ENCODE peak calls at places on chromosomes 2 and 18, in six cellular contexts. A, T, M, D, P and R are unnamed samples. For H3K4me1, the result is how much of the 10 kb centered on the place peaks cover.

GRCh38 chr18:72375628-72376027 is 168.5 kb downstream of the CBLN2 start:
- DNase-seq in A (no peak), T (no peak), M (no peak), D (no peak), P (no peak), R (no peak)

GRCh38 chr2:203808041-203808750 is 59.4 kb upstream of the CTLA4 start:
- DNase-seq in A (no peak), T (no peak), M (no peak), D (no peak), P (no peak), R (peak)

GRCh38 chr18:1510542-1511179 is 606.0 kb downstream of the ADCYAP1 start:
- DNase-seq in A (no peak), T (no peak), M (no peak), D (no peak), P (no peak), R (no peak)

GRCh38 chr18:39167990-39168389 is 1602.4 kb upstream of the CELF4 start:
- DNase-seq in A (no peak), T (no peak), M (no peak), D (no peak), P (no peak), R (no peak)

GRCh38 chr18:13448028-13448795 is 229.7 kb downstream of the LDLRAD4 start:
- DNase-seq in A (no peak), T (no peak), M (no peak), D (no peak), P (no peak), R (peak)

GRCh38 chr2:38622210-38622609 is 19.5 kb upstream of the HNRNPLL start:
- DNase-seq in A (no peak), T (no peak), M (no peak), D (no peak), P (no peak), R (no peak)

GRCh38 chr18:75384144-75384543 is 43.4 kb downstream of the SMIM21 start:
- DNase-seq in A (no peak), T (no peak), M (no peak), D (no peak), P (no peak), R (no peak)

GRCh38 chr2:33167655-33168245 is 221.0 kb downstream of the LTBP1 start:
- DNase-seq in A (no peak), T (no peak), M (no peak), D (no peak), P (no peak), R (no peak)

GRCh38 chr2:28045676-28046351 is 155.3 kb downstream of the BABAM2 start:
- DNase-seq in A (no peak), T (no peak), M (no peak), D (no peak), P (no peak), R (no peak)

GRCh38 chr2:189685540-189686229 is 11.2 kb downstream of the ANKAR start:
- DNase-seq in A (no peak), T (no peak), M (no peak), D (no peak), P (no peak), R (peak)

GRCh38 chr2:85326406-85326945 is 1.3 kb downstream of the TGOLN2 start:
- DNase-seq in A (peak), T (no peak), M (no peak), D (no peak), P (no peak), R (peak)

GRCh38 chr2:50751255-50752069 is 280.5 kb downstream of the NRXN1 start:
- DNase-seq in A (no peak), T (no peak), M (no peak), D (no peak), P (no peak), R (no peak)

GRCh38 chr2:57740905-57741304 is 305.7 kb upstream of the VRK2 start:
- DNase-seq in A (no peak), T (no peak), M (no peak), D (no peak), P (no peak), R (no peak)

GRCh38 chr2:113167115-113167932 is 6.4 kb upstream of the PSD4 start:
- DNase-seq in A (peak), T (no peak), M (no peak), D (no peak), P (peak), R (peak)

GRCh38 chr2:174597347-174598047 is at the start of gene WIPF1:
- DNase-seq in A (no peak), T (no peak), M (no peak), D (no peak), P (no peak), R (peak)

GRCh38 chr2:173963323-173963816 is 1.8 kb downstream of the SP3 start:
- DNase-seq in A (no peak), T (peak), M (no peak), D (no peak), P (no peak), R (peak)

GRCh38 chr2:232624554-232624842 is 8.9 kb upstream of the EFHD1 start:
- DNase-seq in A (no peak), T (no peak), M (no peak), D (no peak), P (no peak), R (no peak)

GRCh38 chr2:210392469-210392881 is 77.5 kb upstream of the MYL1 start:
- DNase-seq in A (no peak), T (no peak), M (no peak), D (no peak), P (no peak), R (no peak)

GRCh38 chr2:231452799-231453508 is 11.3 kb downstream of the NCL start:
- DNase-seq in A (peak), T (peak), M (no peak), D (no peak), P (no peak), R (peak)

GRCh38 chr2:183229386-183229785 is 105.1 kb downstream of the NUP35 start:
- DNase-seq in A (no peak), T (no peak), M (no peak), D (no peak), P (no peak), R (no peak)

GRCh38 chr2:12155308-12156061 is 409.1 kb downstream of the LPIN1 start:
- DNase-seq in A (no peak), T (no peak), M (no peak), D (no peak), P (no peak), R (no peak)

GRCh38 chr2:72136349-72136748 is 11.3 kb downstream of the CYP26B1 start:
- DNase-seq in A (peak), T (no peak), M (no peak), D (no peak), P (no peak), R (no peak)

GRCh38 chr18:8667846-8668245 is 37.5 kb upstream of the MTCL1 start:
- DNase-seq in A (no peak), T (no peak), M (no peak), D (no peak), P (no peak), R (no peak)

GRCh38 chr2:239638376-239638775 is 237.6 kb upstream of the HDAC4 start:
- DNase-seq in A (no peak), T (no peak), M (no peak), D (no peak), P (no peak), R (peak)

GRCh38 chr2:74833418-74834233 is at the start of gene HK2:
- DNase-seq in A (peak), T (peak), M (peak), D (peak), P (peak), R (peak)

GRCh38 chr18:61448316-61448715 is 115.1 kb downstream of the CDH20 start:
- DNase-seq in A (no peak), T (no peak), M (no peak), D (no peak), P (no peak), R (no peak)

GRCh38 chr18:70450658-70451253 is 161.9 kb downstream of the SOCS6 start:
- DNase-seq in A (no peak), T (no peak), M (no peak), D (no peak), P (no peak), R (no peak)

GRCh38 chr2:120764434-120764833 is 28.8 kb downstream of the GLI2 start:
- DNase-seq in A (peak), T (no peak), M (no peak), D (no peak), P (no peak), R (no peak)

GRCh38 chr18:5197032-5197434 is at the start of gene AKAIN1:
- DNase-seq in A (no peak), T (peak), M (no peak), D (peak), P (no peak), R (no peak)

GRCh38 chr2:134120160-134120717 is 133.6 kb upstream of the MGAT5 start:
- DNase-seq in A (peak), T (no peak), M (no peak), D (no peak), P (peak), R (peak)

GRCh38 chr2:69645926-69646325 is 2.4 kb upstream of the AAK1 start:
- DNase-seq in A (no peak), T (no peak), M (no peak), D (no peak), P (no peak), R (peak)
- H3K4me1 ChIP-seq in A (half or more), T (under half), M (under half), D (half or more), P (under half), R (half or more)

DNA sequence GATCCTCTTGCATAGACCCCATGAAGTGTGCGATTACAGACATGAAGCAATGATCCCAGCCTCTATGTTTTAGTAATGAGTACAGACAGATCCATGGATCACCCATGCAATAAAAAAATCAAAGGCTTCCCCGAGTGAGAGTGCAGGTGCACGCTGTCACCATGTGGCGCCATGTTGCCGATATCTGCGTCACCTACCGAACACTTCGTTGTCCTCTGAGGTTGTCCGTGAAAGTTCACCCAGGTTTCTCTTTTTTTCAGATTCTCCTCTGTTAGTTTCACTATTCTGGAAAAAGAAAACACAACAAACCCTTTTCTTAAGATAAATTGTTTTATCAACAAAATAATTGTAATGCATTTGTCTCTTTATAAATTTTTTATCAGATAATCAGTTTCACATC is 66.5 kb downstream of the MBP start:
- DNase-seq in A (peak), T (no peak), M (no peak), D (no peak), P (no peak), R (no peak)
- H3K4me1 ChIP-seq in A (half or more), T (under half), M (under half), D (half or more), P (under half), R (half or more)

GRCh38 chr18:459801-460200 is 40.7 kb downstream of the COLEC12 start:
- DNase-seq in A (no peak), T (no peak), M (no peak), D (no peak), P (no peak), R (no peak)

GRCh38 chr18:460302-460701 is 40.2 kb downstream of the COLEC12 start:
- DNase-seq in A (no peak), T (no peak), M (no peak), D (no peak), P (no peak), R (no peak)

GRCh38 chr18:458016-458415 is 42.5 kb downstream of the COLEC12 start:
- DNase-seq in A (no peak), T (no peak), M (no peak), D (no peak), P (no peak), R (no peak)

GRCh38 chr18:461762-462161 is 38.7 kb downstream of the COLEC12 start:
- DNase-seq in A (no peak), T (no peak), M (no peak), D (no peak), P (no peak), R (no peak)

DNA sequence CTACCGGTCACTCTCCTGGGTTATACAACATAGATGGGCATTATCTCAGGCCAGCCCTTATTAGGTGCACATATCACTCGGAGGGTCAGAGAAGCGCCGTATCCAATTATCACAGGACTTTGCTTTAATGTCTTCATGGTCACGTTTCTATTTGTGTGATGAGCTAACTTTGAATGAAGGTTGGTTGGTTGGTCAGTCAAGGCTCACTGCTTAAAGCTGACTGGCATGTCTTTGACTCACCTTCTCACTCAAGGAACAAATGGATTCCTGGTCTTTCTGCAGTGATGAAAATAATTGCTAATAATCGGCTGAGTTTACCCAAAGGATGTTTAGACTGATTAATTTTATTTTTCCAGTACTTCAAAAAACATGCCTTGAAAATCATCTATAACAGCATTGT is 39.7 kb downstream of the COLEC12 start:
- DNase-seq in A (no peak), T (no peak), M (no peak), D (no peak), P (no peak), R (no peak)
- H3K4me1 ChIP-seq in A (under half), T (under half), M (under half), D (half or more), P (under half), R (under half)

DNA sequence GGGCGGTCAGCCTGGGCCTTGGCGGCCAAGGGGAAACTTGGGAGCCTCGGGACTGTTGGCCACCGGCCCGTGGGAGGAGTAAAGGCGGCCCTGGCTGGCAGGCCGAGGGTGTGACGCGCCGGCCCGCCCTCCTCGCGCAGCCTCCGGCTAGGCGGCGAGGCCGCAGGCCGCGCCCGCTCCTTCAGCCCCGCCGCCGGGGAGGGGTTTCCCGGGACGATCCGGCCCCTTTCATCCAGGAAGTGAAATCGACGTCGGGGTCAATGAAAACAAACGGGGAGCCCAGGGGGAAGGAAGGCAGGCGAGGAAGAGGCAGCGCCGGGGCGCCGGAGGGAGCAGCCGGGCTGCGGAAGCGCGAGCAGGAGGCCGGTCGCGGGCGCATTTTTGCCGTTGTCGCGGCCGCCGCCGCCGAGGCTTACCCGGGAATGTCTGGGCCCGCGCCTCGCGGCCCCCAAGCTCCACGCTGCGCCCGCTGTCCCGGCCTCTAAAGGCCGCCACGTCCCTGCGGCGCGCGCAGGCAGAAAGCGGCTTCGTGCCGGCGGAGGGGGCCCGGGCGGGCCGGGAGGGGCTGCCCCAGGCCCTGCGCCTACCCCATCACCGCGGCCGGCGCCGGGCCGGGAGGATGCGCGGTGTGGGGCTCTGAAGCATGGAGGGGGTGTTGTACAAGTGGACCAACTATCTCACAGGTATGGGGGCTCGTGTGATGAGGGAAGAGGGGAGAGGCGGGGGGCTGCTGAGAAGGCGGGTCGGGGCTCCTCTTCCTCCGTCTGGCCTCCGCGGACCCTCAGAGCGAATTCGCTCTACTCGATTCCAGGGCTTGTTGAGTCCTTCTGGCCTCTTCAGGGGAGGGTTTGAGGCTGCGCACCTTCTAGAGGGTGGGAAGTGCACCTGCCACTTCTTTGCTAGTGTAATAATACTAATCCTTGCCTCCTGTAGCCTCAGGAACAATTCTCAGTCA is at the start of gene PLEKHA3:
- DNase-seq in A (peak), T (peak), M (no peak), D (peak), P (peak), R (peak)
- H3K4me1 ChIP-seq in A (half or more), T (under half), M (under half), D (half or more), P (under half), R (half or more)